ENCODE peak calls at places on chromosomes 4 and X, in four cellular contexts. S is BE2C, U is stomach, M is tibial artery. Y is an unnamed sample. For H3K4me1, the result is how much of the 10 kb centered on the place peaks cover.

GRCh38 chrX:20140410-20140809 is 1.2 kb downstream of the EIF1AX start:
- DNase-seq in M (no peak), S (no peak), U (no peak), Y (no peak)

GRCh38 chr4:112968456-112969159 is 80.8 kb upstream of the ANK2 start:
- DNase-seq in S (no peak), U (no peak), M (no peak), Y (no peak)

GRCh38 chr4:173051697-173052096 is 116.9 kb upstream of the GALNT7 start:
- DNase-seq in M (no peak), U (no peak), S (no peak), Y (no peak)

GRCh38 chrX:68842781-68843581 is 14.2 kb downstream of the EFNB1 start:
- DNase-seq in U (peak), M (no peak), S (no peak), Y (no peak)

GRCh38 chr4:61588621-61589020 is 388.5 kb downstream of the ADGRL3 start:
- DNase-seq in M (no peak), U (no peak), S (no peak), Y (no peak)

GRCh38 chr4:38529189-38530115 is 134.5 kb upstream of the KLF3 start:
- DNase-seq in M (no peak), U (peak), S (no peak), Y (no peak)

GRCh38 chr4:5021546-5021945 is 2.3 kb upstream of the CYTL1 start:
- DNase-seq in M (no peak), U (no peak), S (no peak), Y (no peak)

GRCh38 chr4:1472911-1473518 is 66.8 kb upstream of the NKX1-1 start:
- DNase-seq in U (no peak), M (no peak), S (no peak), Y (no peak)

GRCh38 chrX:40806511-40807220 is 71.3 kb upstream of the MED14 start:
- DNase-seq in U (no peak), M (no peak), S (no peak), Y (no peak)

GRCh38 chr4:118352843-118353373 is at the start of gene PRSS12:
- DNase-seq in M (no peak), S (peak), U (peak), Y (peak)

GRCh38 chr4:10737335-10737734 is 52.8 kb upstream of the CLNK start:
- DNase-seq in M (no peak), U (no peak), S (no peak), Y (no peak)

DNA sequence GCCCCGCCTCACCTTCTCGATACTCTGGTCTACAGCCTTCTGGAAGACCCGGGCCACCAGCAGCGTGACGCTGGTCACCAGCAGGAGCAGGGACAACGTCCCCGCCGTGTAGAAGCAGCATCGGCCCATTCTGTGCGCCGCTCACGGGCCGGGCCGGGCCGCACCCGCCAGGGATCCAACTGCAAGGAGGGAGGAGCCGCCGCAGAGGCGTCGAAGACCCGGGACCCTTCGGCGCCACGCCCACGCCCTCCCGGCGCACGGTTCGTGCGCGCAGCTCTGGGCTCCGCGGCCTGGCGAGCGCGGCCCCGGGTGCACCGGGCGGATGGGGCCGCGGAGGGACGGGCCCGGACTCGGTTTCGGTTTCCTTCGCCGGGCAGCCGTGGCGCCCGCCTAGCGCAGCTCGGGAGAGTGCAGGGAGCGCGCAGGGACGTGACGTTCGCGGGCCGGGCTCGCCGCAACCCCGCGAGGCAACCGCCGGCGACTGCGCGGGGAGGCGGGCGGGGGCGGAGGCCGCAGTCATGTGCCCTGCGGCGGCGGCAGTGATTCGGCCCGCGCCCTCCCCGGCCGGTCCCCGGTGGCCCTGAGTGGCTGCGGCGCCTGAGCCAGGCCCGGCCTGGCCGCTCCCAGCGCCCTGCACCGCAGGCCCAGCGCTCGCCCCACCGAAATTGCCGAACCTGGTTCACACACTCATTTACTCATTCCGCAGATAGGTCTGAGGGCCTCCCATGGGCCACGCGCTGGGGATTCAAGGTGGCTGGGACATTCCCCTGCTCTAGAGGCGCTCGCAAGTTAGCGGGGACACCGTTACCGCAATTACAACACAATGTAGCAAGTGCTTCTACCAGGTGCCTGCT is at the start of gene SCARB2:
- DNase-seq in U (peak), M (peak), S (peak), Y (peak)
- H3K4me1 ChIP-seq in U (half or more), M (under half), S (under half), Y (under half)

DNA sequence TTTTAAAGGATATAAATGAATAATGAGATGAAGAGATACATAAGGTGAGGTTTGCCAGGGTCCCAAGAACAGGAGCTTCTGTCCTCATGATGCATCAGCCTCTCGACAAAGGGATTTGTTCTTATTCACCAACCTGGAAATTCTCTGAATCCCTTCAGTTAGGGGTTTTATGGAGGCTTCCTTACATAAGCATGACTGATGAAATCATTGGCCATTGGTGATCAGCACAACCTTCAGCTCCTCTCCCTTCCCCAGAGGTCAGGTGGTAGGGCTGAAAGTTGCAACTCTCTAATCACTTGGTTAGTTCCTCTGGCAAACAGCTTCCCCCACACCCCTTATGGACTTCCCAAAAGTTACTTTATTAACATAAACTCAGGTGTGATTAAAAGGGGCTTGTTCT is 222.0 kb downstream of the SPRY1 start:
- DNase-seq in S (no peak), U (no peak), M (no peak), Y (no peak)
- H3K4me1 ChIP-seq in S (under half), U (half or more), M (under half), Y (under half)

DNA sequence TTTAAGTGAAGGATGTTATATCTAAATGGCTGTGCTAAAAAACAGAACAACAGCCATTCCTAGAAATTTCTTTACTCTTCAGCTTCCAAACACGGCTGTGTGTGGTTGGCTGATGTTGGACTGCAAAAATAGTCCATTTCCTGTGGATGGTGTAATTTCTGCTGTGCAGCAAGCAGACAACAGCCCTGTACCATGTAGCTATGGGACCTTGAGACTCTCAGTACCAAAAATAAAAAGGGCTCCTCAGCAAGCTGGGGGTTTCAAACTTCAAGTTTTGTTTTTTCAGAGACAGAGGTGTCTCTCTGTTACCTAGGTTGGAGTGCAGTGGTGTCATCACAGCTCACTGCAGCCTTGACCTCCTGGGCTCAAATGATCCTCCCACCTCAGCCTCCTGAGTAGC is 18.1 kb downstream of the CD40LG start:
- DNase-seq in U (no peak), M (no peak), S (no peak), Y (no peak)
- H3K4me1 ChIP-seq in U (under half), M (under half), S (under half), Y (under half)

GRCh38 chrX:136766785-136767103 is 14.0 kb downstream of the ARHGEF6 start:
- DNase-seq in M (no peak), U (no peak), S (no peak), Y (no peak)

GRCh38 chrX:136765957-136766356 is 14.8 kb downstream of the ARHGEF6 start:
- DNase-seq in M (no peak), S (no peak), U (no peak), Y (no peak)

GRCh38 chrX:136761410-136761809 is 19.3 kb downstream of the ARHGEF6 start:
- DNase-seq in M (no peak), U (no peak), S (no peak), Y (no peak)

GRCh38 chrX:136762820-136763452 is 17.8 kb downstream of the ARHGEF6 start:
- DNase-seq in U (no peak), M (no peak), S (peak), Y (no peak)

DNA sequence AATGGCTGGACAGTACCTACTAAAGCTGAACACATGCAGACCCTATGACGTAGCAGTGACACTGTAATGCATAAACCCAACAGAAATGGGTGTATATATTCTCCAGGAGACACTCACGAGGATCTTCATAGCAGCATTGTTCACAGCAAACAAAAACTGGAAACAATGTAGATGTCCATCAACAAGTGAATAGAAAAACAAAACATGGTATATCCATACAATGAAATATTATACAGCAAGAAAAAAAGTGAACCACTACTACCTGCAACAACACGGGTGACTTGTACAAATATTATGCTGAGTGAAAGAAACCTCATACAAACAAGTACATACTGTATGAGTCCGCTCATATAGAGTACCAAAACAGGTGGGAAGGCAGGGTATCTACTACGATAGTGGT is 16.5 kb downstream of the ARHGEF6 start:
- DNase-seq in S (no peak), U (no peak), M (no peak), Y (no peak)
- H3K4me1 ChIP-seq in S (under half), U (under half), M (under half), Y (under half)

Y was measured in HAP-1.